ENCODE peak calls at places on chromosomes 1 and 21, in eight cellular contexts. C is right cardiac atrium; Y is left lung; F is MCF 10A; M is stimulated activated CD8-positive, alpha-beta memory T cell treated with anti-CD3 and anti-CD28 coated beads, Interleukin-4, amount 100 ng/mL, for 1 hour; J is iris pigment epithelial cell; D is neuronal stem cell; Q is stimulated activated effector memory CD8-positive, alpha-beta T cell treated with anti-CD3 and anti-CD28 coated beads, Interleukin-12 subunit alpha, Interleukin-12 subunit beta, amount 100 ng/mL, for 72 hours. A is an unnamed sample.

GRCh38 chr21:25615880-25616279 is 8.6 kb upstream of the MRPL39 start:
- DNase-seq in M (no peak), F (no peak), C (no peak), D (no peak), J (no peak), Y (no peak), Q (no peak), A (no peak)

GRCh38 chr1:33130297-33130696 is 49.3 kb downstream of the AZIN2 start:
- DNase-seq in J (peak), F (peak), D (no peak), Q (peak), Y (no peak), C (no peak), M (no peak), A (peak)

GRCh38 chr1:154869351-154870116 is 547 bp downstream of the KCNN3 start:
- DNase-seq in J (peak), M (no peak), Q (no peak), C (peak), D (no peak), Y (peak), F (no peak), A (peak)

GRCh38 chr1:158180741-158181576 is at the start of gene CD1D:
- DNase-seq in M (no peak), C (peak), F (peak), Q (no peak), Y (peak), D (peak), J (peak), A (peak)

GRCh38 chr1:17251246-17251645 is 2.3 kb downstream of the PADI3 start:
- DNase-seq in J (no peak), D (no peak), F (peak), Y (no peak), C (no peak), M (no peak), Q (no peak), A (no peak)

GRCh38 chr1:228379165-228379460 is 27.5 kb downstream of the TRIM11 start:
- DNase-seq in Q (no peak), D (peak), F (peak), Y (no peak), J (peak), M (no peak), C (peak), A (peak)

GRCh38 chr1:8938232-8939117 is 7.2 kb upstream of the CA6 start:
- DNase-seq in M (no peak), F (no peak), J (no peak), C (no peak), Y (no peak), D (no peak), Q (no peak), A (no peak)

GRCh38 chr1:48688102-48688760 is 88.5 kb downstream of the BEND5 start:
- DNase-seq in F (peak), D (no peak), J (peak), Q (no peak), M (no peak), Y (no peak), C (no peak), A (peak)

GRCh38 chr1:200258447-200259375 is 151.1 kb downstream of the ZNF281 start:
- DNase-seq in Q (no peak), Y (no peak), C (no peak), M (no peak), J (peak), D (no peak), F (peak), A (peak)

GRCh38 chr1:31571340-31572295 is 4.7 kb upstream of the TINAGL1 start:
- DNase-seq in Q (no peak), C (no peak), M (no peak), Y (no peak), D (no peak), J (no peak), F (no peak), A (no peak)

GRCh38 chr21:38525454-38525853 is 27.2 kb upstream of the ERG start:
- DNase-seq in D (no peak), Q (no peak), M (no peak), F (peak), C (no peak), J (no peak), Y (no peak), A (no peak)

GRCh38 chr1:54610601-54611580 is 12.4 kb downstream of the FAM151A start:
- DNase-seq in C (peak), M (no peak), J (no peak), D (no peak), F (no peak), Y (no peak), Q (no peak), A (no peak)

GRCh38 chr1:48873944-48874343 is 97.3 kb upstream of the BEND5 start:
- DNase-seq in Y (no peak), J (no peak), Q (no peak), D (no peak), C (no peak), F (no peak), M (no peak), A (no peak)

GRCh38 chr1:3668585-3669300 is 16.4 kb downstream of the TP73 start:
- DNase-seq in M (no peak), F (peak), J (no peak), D (no peak), Y (peak), Q (no peak), C (peak), A (peak)

GRCh38 chr1:226638608-226639007 is 90.0 kb downstream of the STUM start:
- DNase-seq in C (peak), Q (no peak), J (no peak), Y (peak), M (no peak), F (no peak), D (no peak), A (no peak)

GRCh38 chr1:43565600-43566360 is 35.1 kb downstream of the PTPRF start:
- DNase-seq in Q (peak), C (peak), F (no peak), J (peak), M (no peak), Y (peak), D (peak), A (peak)

GRCh38 chr1:6445062-6445763 is 20.6 kb downstream of the ESPN start:
- DNase-seq in F (peak), Q (no peak), Y (no peak), M (no peak), D (no peak), C (peak), J (peak), A (peak)

GRCh38 chr1:65002156-65002507 is 35.8 kb upstream of the JAK1 start:
- DNase-seq in F (no peak), C (no peak), J (no peak), D (no peak), M (no peak), Y (peak), Q (no peak), A (no peak)

GRCh38 chr1:19209439-19209989 is 552 bp downstream of the UBR4 start:
- DNase-seq in Q (peak), J (peak), C (no peak), D (no peak), F (peak), M (no peak), Y (peak), A (peak)

GRCh38 chr1:112673589-112674439 is 645 bp upstream of the MOV10 start:
- DNase-seq in F (peak), M (no peak), D (no peak), J (peak), Y (no peak), C (no peak), Q (no peak), A (peak)

GRCh38 chr1:24870551-24871195 is 59.4 kb downstream of the RUNX3 start:
- DNase-seq in M (no peak), J (no peak), Y (no peak), D (no peak), C (no peak), F (no peak), Q (no peak), A (no peak)

GRCh38 chr1:202624088-202624780 is 86.0 kb downstream of the SYT2 start:
- DNase-seq in Y (no peak), C (no peak), F (no peak), M (no peak), D (no peak), J (no peak), Q (no peak), A (no peak)

GRCh38 chr1:6148497-6149241 is 31.5 kb downstream of the CHD5 start:
- DNase-seq in C (peak), J (peak), Y (peak), F (peak), M (peak), Q (peak), D (peak), A (peak)

GRCh38 chr1:1305300-1306069 is 2.2 kb downstream of the ACAP3 start:
- DNase-seq in C (peak), Q (peak), Y (peak), J (peak), D (no peak), F (peak), M (peak), A (peak)

GRCh38 chr1:225425211-225425786 is 2.5 kb downstream of the LBR start:
- DNase-seq in Q (no peak), Y (no peak), F (peak), C (no peak), M (no peak), J (peak), D (no peak), A (peak)

GRCh38 chr1:54254055-54254454 is 54.1 kb downstream of the MRPL37 start:
- DNase-seq in C (no peak), D (no peak), M (no peak), Y (no peak), F (peak), J (peak), Q (no peak), A (peak)

GRCh38 chr1:2047749-2048729 is 2.2 kb upstream of the PRKCZ start:
- DNase-seq in Y (no peak), F (no peak), D (no peak), M (no peak), Q (no peak), J (no peak), C (peak), A (no peak)

GRCh38 chr1:73801912-73802429 is 396.0 kb downstream of the LRRIQ3 start:
- DNase-seq in J (no peak), C (no peak), F (no peak), Q (no peak), Y (no peak), M (no peak), D (no peak), A (peak)

GRCh38 chr1:64865105-64865757 is 101.1 kb downstream of the JAK1 start:
- DNase-seq in C (no peak), D (no peak), M (no peak), Y (no peak), Q (no peak), J (no peak), F (no peak), A (no peak)

GRCh38 chr1:13513885-13514546 is at the start of gene LRRC38:
- DNase-seq in Y (no peak), Q (no peak), C (no peak), D (no peak), M (no peak), F (no peak), J (no peak), A (peak)

GRCh38 chr1:17630048-17630830 is 90.7 kb downstream of the ARHGEF10L start:
- DNase-seq in M (no peak), C (peak), J (no peak), D (no peak), Q (no peak), F (peak), Y (peak), A (peak)

GRCh38 chr1:234405676-234406075 is 32.4 kb downstream of the COA6 start:
- DNase-seq in Y (no peak), J (no peak), M (no peak), C (no peak), D (no peak), F (no peak), Q (no peak), A (no peak)

GRCh38 chr1:207064546-207064945 is 11.5 kb downstream of the PFKFB2 start:
- DNase-seq in Q (peak), F (no peak), Y (peak), C (no peak), M (no peak), J (no peak), D (no peak), A (no peak)

GRCh38 chr1:215860833-215861232 is 293.7 kb downstream of the KCTD3 start:
- DNase-seq in F (no peak), C (no peak), D (no peak), M (no peak), Q (no peak), J (no peak), Y (no peak), A (no peak)

GRCh38 chr1:220483700-220484099 is 44.2 kb upstream of the MARK1 start:
- DNase-seq in D (no peak), J (no peak), C (no peak), Y (no peak), F (no peak), M (no peak), Q (no peak), A (peak)

GRCh38 chr1:39902121-39902807 is 547 bp upstream of the MYCL start:
- DNase-seq in M (no peak), F (peak), Q (peak), Y (peak), D (no peak), J (peak), C (peak), A (peak)

GRCh38 chr21:43611598-43612369 is 47.5 kb downstream of the HSF2BP start:
- DNase-seq in Y (peak), F (peak), D (peak), J (peak), M (no peak), C (peak), Q (no peak), A (peak)

GRCh38 chr1:210600421-210601195 is 271.9 kb downstream of the HHAT start:
- DNase-seq in C (no peak), Q (no peak), D (no peak), J (no peak), F (no peak), M (no peak), Y (no peak), A (no peak)

GRCh38 chr1:173714759-173715537 is at the start of gene KLHL20:
- DNase-seq in D (peak), Y (peak), C (peak), M (peak), F (peak), Q (peak), J (peak), A (peak)

GRCh38 chr1:145757420-145757819 is 38.1 kb downstream of the CD160 start:
- DNase-seq in J (peak), C (no peak), M (no peak), F (no peak), Y (no peak), Q (no peak), D (no peak), A (no peak)

A was measured in fibroblast of mammary gland.